ENCODE peak calls at places on chromosomes 4 and X, in four cellular contexts. One of them, this sample, is unnamed.

GRCh38 chrX:132488092-132488749 is 617 bp downstream of the MBNL3 start:
- DNase-seq in GM20000: no peak
- DNase-seq in NCI-H1436: no peak
- DNase-seq in GM18507: no peak
- DNase-seq in this sample: no peak

GRCh38 chr4:108224628-108225053 is 55.9 kb upstream of the LEF1 start:
- DNase-seq in NCI-H1436: no peak
- DNase-seq in GM18507: no peak
- DNase-seq in GM20000: no peak
- DNase-seq in this sample: no peak

GRCh38 chr4:122764808-122765189 is 32.3 kb downstream of the BBS12 start:
- DNase-seq in GM20000: peak
- DNase-seq in GM18507: no peak
- DNase-seq in NCI-H1436: no peak
- DNase-seq in this sample: no peak

GRCh38 chr4:1345905-1346780 is 865 bp upstream of the UVSSA start:
- DNase-seq in GM20000: peak
- DNase-seq in GM18507: no peak
- DNase-seq in NCI-H1436: peak
- DNase-seq in this sample: peak

GRCh38 chrX:9611436-9612145 is 146.7 kb downstream of the TBL1X start:
- DNase-seq in GM20000: peak
- DNase-seq in NCI-H1436: no peak
- DNase-seq in GM18507: no peak
- DNase-seq in this sample: no peak

GRCh38 chr4:83115000-83115399 is 471 bp upstream of the PLAC8 start:
- DNase-seq in GM18507: no peak
- DNase-seq in NCI-H1436: no peak
- DNase-seq in GM20000: no peak
- DNase-seq in this sample: no peak

GRCh38 chr4:87916636-87917035 is 58.9 kb upstream of the SPP1 start:
- DNase-seq in GM20000: no peak
- DNase-seq in NCI-H1436: no peak
- DNase-seq in GM18507: no peak
- DNase-seq in this sample: no peak

GRCh38 chrX:77389891-77390290 is 57.3 kb upstream of the FGF16 start:
- DNase-seq in GM18507: no peak
- DNase-seq in GM20000: no peak
- DNase-seq in NCI-H1436: no peak
- DNase-seq in this sample: no peak

GRCh38 chrX:129593137-129593536 is 53.1 kb downstream of the OCRL start:
- DNase-seq in NCI-H1436: no peak
- DNase-seq in GM18507: no peak
- DNase-seq in GM20000: no peak
- DNase-seq in this sample: no peak

GRCh38 chrX:136219893-136220292 is 31.3 kb downstream of the MAP7D3 start:
- DNase-seq in GM18507: no peak
- DNase-seq in GM20000: no peak
- DNase-seq in NCI-H1436: no peak
- DNase-seq in this sample: no peak

GRCh38 chr4:168654206-168655174 is 157.6 kb downstream of the PALLD start:
- DNase-seq in GM18507: no peak
- DNase-seq in NCI-H1436: peak
- DNase-seq in GM20000: no peak
- DNase-seq in this sample: no peak

This sample was measured in germinal center.